ENCODE peak calls at places on chromosomes 4 and X, in seven cellular contexts. W, Z, U, J, H, E and R are unnamed samples.

GRCh38 chr4:110869114-110869513 is 246.2 kb upstream of the PITX2 start:
- DNase-seq in W (no peak), Z (no peak), U (no peak), J (peak), H (no peak), E (no peak), R (no peak)

GRCh38 chr4:160370046-160370445 is 1267.2 kb downstream of the RAPGEF2 start:
- DNase-seq in W (peak), Z (no peak), U (no peak), J (peak), H (no peak), E (no peak), R (no peak)

GRCh38 chr4:166846939-166847338 is 387.4 kb downstream of the SPOCK3 start:
- DNase-seq in W (no peak), Z (no peak), U (no peak), J (no peak), H (no peak), E (no peak), R (no peak)

GRCh38 chr4:174579421-174579820 is 57.1 kb upstream of the HPGD start:
- DNase-seq in W (no peak), Z (no peak), U (no peak), J (no peak), H (no peak), E (no peak), R (no peak)

GRCh38 chr4:125985856-125986255 is 671.1 kb downstream of the FAT4 start:
- DNase-seq in W (peak), Z (no peak), U (no peak), J (no peak), H (no peak), E (no peak), R (no peak)

GRCh38 chr4:79650794-79651431 is 242.9 kb upstream of the GK2 start:
- DNase-seq in W (peak), Z (no peak), U (no peak), J (peak), H (no peak), E (no peak), R (no peak)

GRCh38 chr4:2244947-2245786 is 3.2 kb upstream of the HAUS3 start:
- DNase-seq in W (peak), Z (no peak), U (no peak), J (no peak), H (no peak), E (no peak), R (no peak)

GRCh38 chrX:69285401-69285871 is 120.2 kb upstream of the PJA1 start:
- DNase-seq in W (peak), Z (no peak), U (no peak), J (no peak), H (no peak), E (peak), R (no peak)

GRCh38 chr4:159201168-159201567 is 98.3 kb downstream of the RAPGEF2 start:
- DNase-seq in W (no peak), Z (no peak), U (no peak), J (no peak), H (no peak), E (no peak), R (no peak)

GRCh38 chrX:47619486-47620302 is at the start of gene SYN1:
- DNase-seq in W (peak), Z (peak), U (peak), J (peak), H (peak), E (peak), R (peak)

GRCh38 chr4:90120815-90121214 is 6.4 kb upstream of the CCSER1 start:
- DNase-seq in W (no peak), Z (no peak), U (no peak), J (no peak), H (no peak), E (no peak), R (no peak)

GRCh38 chr4:109414938-109415337 is 18.7 kb upstream of the SEC24B start:
- DNase-seq in W (no peak), Z (no peak), U (no peak), J (peak), H (no peak), E (no peak), R (no peak)

GRCh38 chr4:1976416-1977352 is 32.1 kb downstream of the NELFA start:
- DNase-seq in W (no peak), Z (no peak), U (no peak), J (no peak), H (no peak), E (no peak), R (no peak)

GRCh38 chrX:150408007-150408406 is 44.9 kb downstream of the MAMLD1 start:
- DNase-seq in W (no peak), Z (no peak), U (no peak), J (no peak), H (no peak), E (no peak), R (no peak)

GRCh38 chr4:74189331-74190043 is 31.6 kb downstream of the MTHFD2L start:
- DNase-seq in W (peak), Z (peak), U (peak), J (peak), H (peak), E (no peak), R (no peak)

GRCh38 chr4:168773388-168774195 is 236.5 kb downstream of the CBR4 start:
- DNase-seq in W (no peak), Z (no peak), U (no peak), J (no peak), H (no peak), E (no peak), R (no peak)

GRCh38 chr4:3688018-3688998 is 77.9 kb upstream of the ADRA2C start:
- DNase-seq in W (no peak), Z (no peak), U (no peak), J (no peak), H (no peak), E (peak), R (no peak)

GRCh38 chr4:53601251-53601764 is 10.0 kb upstream of the LNX1 start:
- DNase-seq in W (peak), Z (no peak), U (peak), J (no peak), H (no peak), E (no peak), R (no peak)

GRCh38 chr4:90443231-90443630 is 316.0 kb downstream of the CCSER1 start:
- DNase-seq in W (peak), Z (no peak), U (no peak), J (no peak), H (no peak), E (no peak), R (no peak)

GRCh38 chr4:7828011-7828720 is 111.5 kb downstream of the AFAP1 start:
- DNase-seq in W (peak), Z (peak), U (no peak), J (peak), H (peak), E (peak), R (peak)

GRCh38 chrX:148567229-148567628 is 66.8 kb downstream of the AFF2 start:
- DNase-seq in W (no peak), Z (no peak), U (no peak), J (peak), H (no peak), E (no peak), R (no peak)

GRCh38 chr4:99979872-99980271 is 29.8 kb upstream of the H2AZ1 start:
- DNase-seq in W (peak), Z (no peak), U (no peak), J (peak), H (no peak), E (no peak), R (no peak)

GRCh38 chr4:8260656-8261111 is 8.9 kb upstream of the HTRA3 start:
- DNase-seq in W (peak), Z (no peak), U (no peak), J (peak), H (no peak), E (peak), R (no peak)

GRCh38 chr4:153465145-153465544 is 1.0 kb upstream of the TMEM131L start:
- DNase-seq in W (peak), Z (no peak), U (no peak), J (peak), H (no peak), E (no peak), R (no peak)

GRCh38 chr4:185016101-185016940 is 2.0 kb upstream of the HELT start:
- DNase-seq in W (no peak), Z (no peak), U (no peak), J (no peak), H (no peak), E (no peak), R (no peak)

GRCh38 chr4:182562350-182562749 is 319.1 kb downstream of the TENM3 start:
- DNase-seq in W (no peak), Z (no peak), U (no peak), J (no peak), H (no peak), E (no peak), R (no peak)

GRCh38 chrX:114675365-114675764 is 91.5 kb downstream of the HTR2C start:
- DNase-seq in W (no peak), Z (no peak), U (no peak), J (peak), H (no peak), E (no peak), R (no peak)

GRCh38 chr4:147761218-147761883 is 29.5 kb downstream of the ARHGAP10 start:
- DNase-seq in W (no peak), Z (peak), U (no peak), J (no peak), H (no peak), E (no peak), R (no peak)

GRCh38 chr4:74266081-74266480 is 42.2 kb upstream of the EPGN start:
- DNase-seq in W (no peak), Z (no peak), U (no peak), J (peak), H (no peak), E (no peak), R (no peak)

GRCh38 chrX:39214380-39215126 is 413.3 kb downstream of the MID1IP1 start:
- DNase-seq in W (no peak), Z (no peak), U (no peak), J (no peak), H (no peak), E (no peak), R (no peak)